ENCODE peak calls at places on chromosomes 12 and 14, in six cellular contexts. One of them, this sample, is unnamed.

GRCh38 chr12:124213606-124214347 is 81.1 kb upstream of the RFLNA start:
- DNase-seq in NCI-H1105: no peak
- DNase-seq in ovary: no peak
- DNase-seq in EL: no peak
- DNase-seq in stimulated activated CD4-positive, alpha-beta T cell treated with anti-CD3 and anti-CD28 coated beads, Interleukin-2, amount 100 ng/mL, for 48 hours: no peak
- DNase-seq in ACHN: no peak
- DNase-seq in this sample: no peak

GRCh38 chr14:35403085-35403396 is 1.5 kb downstream of the NFKBIA start:
- DNase-seq in ovary: peak; percentile 55
- DNase-seq in NCI-H1105: no peak
- DNase-seq in ACHN: no peak
- DNase-seq in EL: peak; percentile 33
- DNase-seq in stimulated activated CD4-positive, alpha-beta T cell treated with anti-CD3 and anti-CD28 coated beads, Interleukin-2, amount 100 ng/mL, for 48 hours: peak; percentile 38
- DNase-seq in this sample: no peak

GRCh38 chr14:70871863-70872677 is 35.2 kb upstream of the PCNX1 start:
- DNase-seq in ACHN: no peak
- DNase-seq in NCI-H1105: no peak
- DNase-seq in ovary: no peak
- DNase-seq in stimulated activated CD4-positive, alpha-beta T cell treated with anti-CD3 and anti-CD28 coated beads, Interleukin-2, amount 100 ng/mL, for 48 hours: no peak
- DNase-seq in EL: no peak
- DNase-seq in this sample: no peak

GRCh38 chr14:104297313-104297704 is 158.9 kb downstream of the KIF26A start:
- DNase-seq in ovary: no peak
- DNase-seq in NCI-H1105: no peak
- DNase-seq in stimulated activated CD4-positive, alpha-beta T cell treated with anti-CD3 and anti-CD28 coated beads, Interleukin-2, amount 100 ng/mL, for 48 hours: no peak
- DNase-seq in EL: no peak
- DNase-seq in ACHN: no peak
- DNase-seq in this sample: no peak

GRCh38 chr12:49693931-49694439 is 13.2 kb downstream of the FMNL3 start:
- DNase-seq in EL: peak; percentile 31
- DNase-seq in stimulated activated CD4-positive, alpha-beta T cell treated with anti-CD3 and anti-CD28 coated beads, Interleukin-2, amount 100 ng/mL, for 48 hours: no peak
- DNase-seq in NCI-H1105: no peak
- DNase-seq in ACHN: no peak
- DNase-seq in ovary: no peak
- DNase-seq in this sample: no peak

GRCh38 chr12:43832506-43833168 is 3.2 kb upstream of the TMEM117 start:
- DNase-seq in ACHN: no peak
- DNase-seq in stimulated activated CD4-positive, alpha-beta T cell treated with anti-CD3 and anti-CD28 coated beads, Interleukin-2, amount 100 ng/mL, for 48 hours: no peak
- DNase-seq in ovary: no peak
- DNase-seq in NCI-H1105: no peak
- DNase-seq in EL: no peak
- DNase-seq in this sample: no peak

GRCh38 chr12:52119398-52120254 is 40.1 kb downstream of the SMIM41 start:
- DNase-seq in ovary: no peak
- DNase-seq in EL: peak; percentile 20
- DNase-seq in ACHN: peak; percentile 30
- DNase-seq in NCI-H1105: no peak
- DNase-seq in stimulated activated CD4-positive, alpha-beta T cell treated with anti-CD3 and anti-CD28 coated beads, Interleukin-2, amount 100 ng/mL, for 48 hours: peak; percentile 37
- DNase-seq in this sample: peak; percentile 26

GRCh38 chr12:92439397-92439779 is 263.4 kb upstream of the PLEKHG7 start:
- DNase-seq in EL: peak; percentile 37
- DNase-seq in NCI-H1105: no peak
- DNase-seq in ACHN: no peak
- DNase-seq in stimulated activated CD4-positive, alpha-beta T cell treated with anti-CD3 and anti-CD28 coated beads, Interleukin-2, amount 100 ng/mL, for 48 hours: no peak
- DNase-seq in ovary: no peak
- DNase-seq in this sample: no peak

GRCh38 chr14:25836647-25837046 is 761.2 kb downstream of the NOVA1 start:
- DNase-seq in ACHN: no peak
- DNase-seq in stimulated activated CD4-positive, alpha-beta T cell treated with anti-CD3 and anti-CD28 coated beads, Interleukin-2, amount 100 ng/mL, for 48 hours: no peak
- DNase-seq in EL: no peak
- DNase-seq in NCI-H1105: no peak
- DNase-seq in ovary: no peak
- DNase-seq in this sample: no peak

GRCh38 chr12:5830121-5830520 is 114.9 kb downstream of the ANO2 start:
- DNase-seq in stimulated activated CD4-positive, alpha-beta T cell treated with anti-CD3 and anti-CD28 coated beads, Interleukin-2, amount 100 ng/mL, for 48 hours: no peak
- DNase-seq in EL: no peak
- DNase-seq in NCI-H1105: no peak
- DNase-seq in ovary: no peak
- DNase-seq in ACHN: no peak
- DNase-seq in this sample: no peak

GRCh38 chr14:40164083-40164482 is 731.9 kb upstream of the FBXO33 start:
- DNase-seq in EL: no peak
- DNase-seq in NCI-H1105: no peak
- DNase-seq in ovary: no peak
- DNase-seq in ACHN: no peak
- DNase-seq in stimulated activated CD4-positive, alpha-beta T cell treated with anti-CD3 and anti-CD28 coated beads, Interleukin-2, amount 100 ng/mL, for 48 hours: no peak
- DNase-seq in this sample: peak; percentile 23

GRCh38 chr12:41932470-41932991 is 212.1 kb downstream of the GXYLT1 start:
- DNase-seq in NCI-H1105: peak; percentile 98
- DNase-seq in ovary: peak; percentile 72
- DNase-seq in EL: no peak
- DNase-seq in ACHN: no peak
- DNase-seq in stimulated activated CD4-positive, alpha-beta T cell treated with anti-CD3 and anti-CD28 coated beads, Interleukin-2, amount 100 ng/mL, for 48 hours: no peak
- DNase-seq in this sample: no peak

GRCh38 chr12:109716512-109717389 is 3.1 kb downstream of the FAM222A start:
- DNase-seq in stimulated activated CD4-positive, alpha-beta T cell treated with anti-CD3 and anti-CD28 coated beads, Interleukin-2, amount 100 ng/mL, for 48 hours: no peak
- DNase-seq in NCI-H1105: no peak
- DNase-seq in ACHN: no peak
- DNase-seq in ovary: peak; percentile 83
- DNase-seq in EL: no peak
- DNase-seq in this sample: no peak

GRCh38 chr12:67669925-67670631 is 21.5 kb downstream of the DYRK2 start:
- DNase-seq in NCI-H1105: no peak
- DNase-seq in EL: peak; percentile 82
- DNase-seq in ACHN: no peak
- DNase-seq in ovary: no peak
- DNase-seq in stimulated activated CD4-positive, alpha-beta T cell treated with anti-CD3 and anti-CD28 coated beads, Interleukin-2, amount 100 ng/mL, for 48 hours: no peak
- DNase-seq in this sample: no peak

GRCh38 chr14:23722675-23723074 is 86.5 kb downstream of the DHRS2 start:
- DNase-seq in stimulated activated CD4-positive, alpha-beta T cell treated with anti-CD3 and anti-CD28 coated beads, Interleukin-2, amount 100 ng/mL, for 48 hours: no peak
- DNase-seq in ACHN: no peak
- DNase-seq in EL: no peak
- DNase-seq in NCI-H1105: no peak
- DNase-seq in ovary: no peak
- DNase-seq in this sample: no peak

GRCh38 chr14:101561145-101561896 is at the start of gene DIO3:
- DNase-seq in stimulated activated CD4-positive, alpha-beta T cell treated with anti-CD3 and anti-CD28 coated beads, Interleukin-2, amount 100 ng/mL, for 48 hours: no peak
- DNase-seq in ovary: no peak
- DNase-seq in EL: no peak
- DNase-seq in NCI-H1105: peak; percentile 28
- DNase-seq in ACHN: no peak
- DNase-seq in this sample: peak; percentile 66

GRCh38 chr12:48197549-48197966 is 5.5 kb downstream of the OR10AD1 start:
- DNase-seq in NCI-H1105: no peak
- DNase-seq in stimulated activated CD4-positive, alpha-beta T cell treated with anti-CD3 and anti-CD28 coated beads, Interleukin-2, amount 100 ng/mL, for 48 hours: no peak
- DNase-seq in ovary: no peak
- DNase-seq in ACHN: peak; percentile 79
- DNase-seq in EL: peak; percentile 44
- DNase-seq in this sample: no peak

GRCh38 chr14:75711134-75711795 is 50.2 kb downstream of the TTLL5 start:
- DNase-seq in NCI-H1105: no peak
- DNase-seq in EL: peak; percentile 63
- DNase-seq in ACHN: peak; percentile 67
- DNase-seq in stimulated activated CD4-positive, alpha-beta T cell treated with anti-CD3 and anti-CD28 coated beads, Interleukin-2, amount 100 ng/mL, for 48 hours: no peak
- DNase-seq in ovary: no peak
- DNase-seq in this sample: peak; percentile 74

GRCh38 chr14:89256273-89256672 is 160.8 kb downstream of the FOXN3 start:
- DNase-seq in NCI-H1105: no peak
- DNase-seq in EL: no peak
- DNase-seq in stimulated activated CD4-positive, alpha-beta T cell treated with anti-CD3 and anti-CD28 coated beads, Interleukin-2, amount 100 ng/mL, for 48 hours: no peak
- DNase-seq in ovary: no peak
- DNase-seq in ACHN: no peak
- DNase-seq in this sample: no peak

GRCh38 chr12:25784669-25785068 is 173.8 kb upstream of the RASSF8 start:
- DNase-seq in ACHN: no peak
- DNase-seq in EL: no peak
- DNase-seq in NCI-H1105: no peak
- DNase-seq in stimulated activated CD4-positive, alpha-beta T cell treated with anti-CD3 and anti-CD28 coated beads, Interleukin-2, amount 100 ng/mL, for 48 hours: no peak
- DNase-seq in ovary: no peak
- DNase-seq in this sample: no peak

GRCh38 chr12:68119724-68120211 is 39.8 kb downstream of the IFNG start:
- DNase-seq in EL: no peak
- DNase-seq in ACHN: no peak
- DNase-seq in stimulated activated CD4-positive, alpha-beta T cell treated with anti-CD3 and anti-CD28 coated beads, Interleukin-2, amount 100 ng/mL, for 48 hours: peak; percentile 58
- DNase-seq in NCI-H1105: peak; percentile 8
- DNase-seq in ovary: no peak
- DNase-seq in this sample: no peak

GRCh38 chr12:76449993-76450392 is 101.8 kb upstream of the BBS10 start:
- DNase-seq in NCI-H1105: no peak
- DNase-seq in stimulated activated CD4-positive, alpha-beta T cell treated with anti-CD3 and anti-CD28 coated beads, Interleukin-2, amount 100 ng/mL, for 48 hours: no peak
- DNase-seq in ovary: no peak
- DNase-seq in ACHN: no peak
- DNase-seq in EL: peak; percentile 3
- DNase-seq in this sample: no peak

GRCh38 chr14:68198713-68199464 is 379.3 kb downstream of the RAD51B start:
- DNase-seq in NCI-H1105: no peak
- DNase-seq in ovary: no peak
- DNase-seq in stimulated activated CD4-positive, alpha-beta T cell treated with anti-CD3 and anti-CD28 coated beads, Interleukin-2, amount 100 ng/mL, for 48 hours: no peak
- DNase-seq in ACHN: no peak
- DNase-seq in EL: no peak
- DNase-seq in this sample: no peak

GRCh38 chr12:116964740-116965090 is 54.0 kb downstream of the FBXW8 start:
- DNase-seq in ACHN: no peak
- DNase-seq in NCI-H1105: peak; percentile 82
- DNase-seq in EL: no peak
- DNase-seq in stimulated activated CD4-positive, alpha-beta T cell treated with anti-CD3 and anti-CD28 coated beads, Interleukin-2, amount 100 ng/mL, for 48 hours: no peak
- DNase-seq in ovary: no peak
- DNase-seq in this sample: no peak

GRCh38 chr12:99914206-99914605 is 70.5 kb downstream of the ANKS1B start:
- DNase-seq in ACHN: no peak
- DNase-seq in stimulated activated CD4-positive, alpha-beta T cell treated with anti-CD3 and anti-CD28 coated beads, Interleukin-2, amount 100 ng/mL, for 48 hours: no peak
- DNase-seq in NCI-H1105: no peak
- DNase-seq in EL: no peak
- DNase-seq in ovary: no peak
- DNase-seq in this sample: no peak

GRCh38 chr12:43760396-43760795 is 1.6 kb downstream of the IRAK4 start:
- DNase-seq in EL: no peak
- DNase-seq in ACHN: no peak
- DNase-seq in ovary: no peak
- DNase-seq in NCI-H1105: no peak
- DNase-seq in stimulated activated CD4-positive, alpha-beta T cell treated with anti-CD3 and anti-CD28 coated beads, Interleukin-2, amount 100 ng/mL, for 48 hours: no peak
- DNase-seq in this sample: no peak

GRCh38 chr14:71665157-71665556 is 267.1 kb upstream of the RGS6 start:
- DNase-seq in EL: peak; percentile 79
- DNase-seq in ovary: no peak
- DNase-seq in stimulated activated CD4-positive, alpha-beta T cell treated with anti-CD3 and anti-CD28 coated beads, Interleukin-2, amount 100 ng/mL, for 48 hours: no peak
- DNase-seq in NCI-H1105: no peak
- DNase-seq in ACHN: peak; percentile 40
- DNase-seq in this sample: no peak

GRCh38 chr12:3604750-3605638 is 114.0 kb downstream of the PRMT8 start:
- DNase-seq in ovary: peak; percentile 64
- DNase-seq in NCI-H1105: peak; percentile 88
- DNase-seq in ACHN: peak; percentile 43
- DNase-seq in EL: peak; percentile 10
- DNase-seq in stimulated activated CD4-positive, alpha-beta T cell treated with anti-CD3 and anti-CD28 coated beads, Interleukin-2, amount 100 ng/mL, for 48 hours: no peak
- DNase-seq in this sample: no peak

GRCh38 chr12:64701283-64701682 is 57.9 kb downstream of the GNS start:
- DNase-seq in stimulated activated CD4-positive, alpha-beta T cell treated with anti-CD3 and anti-CD28 coated beads, Interleukin-2, amount 100 ng/mL, for 48 hours: no peak
- DNase-seq in ACHN: no peak
- DNase-seq in NCI-H1105: no peak
- DNase-seq in ovary: no peak
- DNase-seq in EL: no peak
- DNase-seq in this sample: no peak

GRCh38 chr12:130013771-130014484 is 110.1 kb upstream of the TMEM132D start:
- DNase-seq in stimulated activated CD4-positive, alpha-beta T cell treated with anti-CD3 and anti-CD28 coated beads, Interleukin-2, amount 100 ng/mL, for 48 hours: peak; percentile 50
- DNase-seq in EL: no peak
- DNase-seq in ACHN: peak; percentile 65
- DNase-seq in ovary: peak; percentile 24
- DNase-seq in NCI-H1105: peak; percentile 71
- DNase-seq in this sample: no peak

GRCh38 chr12:67621926-67622325 is 26.6 kb upstream of the DYRK2 start:
- DNase-seq in stimulated activated CD4-positive, alpha-beta T cell treated with anti-CD3 and anti-CD28 coated beads, Interleukin-2, amount 100 ng/mL, for 48 hours: no peak
- DNase-seq in ACHN: no peak
- DNase-seq in ovary: no peak
- DNase-seq in EL: no peak
- DNase-seq in NCI-H1105: no peak
- DNase-seq in this sample: no peak

GRCh38 chr14:51035611-51036192 is 59.2 kb downstream of the TRIM9 start:
- DNase-seq in ACHN: no peak
- DNase-seq in EL: peak; percentile 40
- DNase-seq in NCI-H1105: no peak
- DNase-seq in ovary: no peak
- DNase-seq in stimulated activated CD4-positive, alpha-beta T cell treated with anti-CD3 and anti-CD28 coated beads, Interleukin-2, amount 100 ng/mL, for 48 hours: no peak
- DNase-seq in this sample: no peak

GRCh38 chr12:13167226-13167625 is 29.3 kb upstream of the EMP1 start:
- DNase-seq in NCI-H1105: no peak
- DNase-seq in stimulated activated CD4-positive, alpha-beta T cell treated with anti-CD3 and anti-CD28 coated beads, Interleukin-2, amount 100 ng/mL, for 48 hours: no peak
- DNase-seq in ovary: no peak
- DNase-seq in ACHN: no peak
- DNase-seq in EL: peak; percentile 42
- DNase-seq in this sample: no peak

GRCh38 chr14:96821501-96821900 is 24.3 kb downstream of the VRK1 start:
- DNase-seq in ovary: no peak
- DNase-seq in stimulated activated CD4-positive, alpha-beta T cell treated with anti-CD3 and anti-CD28 coated beads, Interleukin-2, amount 100 ng/mL, for 48 hours: no peak
- DNase-seq in NCI-H1105: no peak
- DNase-seq in EL: no peak
- DNase-seq in ACHN: no peak
- DNase-seq in this sample: no peak